ENCODE peak calls at places on chromosomes 16 and 17, in five cellular contexts. X is left cardiac atrium, K is heart left ventricle, T is GM23248, C is AG09309. M is an unnamed sample.

GRCh38 chr17:81228420-81228819 is 5.7 kb upstream of the CEP131 start:
- DNase-seq in X (no peak), K (no peak), T (no peak), C (no peak), M (no peak)

GRCh38 chr17:16465861-16466338 is 26.1 kb downstream of the LRRC75A start:
- DNase-seq in X (peak), K (no peak), T (no peak), C (no peak), M (no peak)

GRCh38 chr17:61363601-61364462 is 35.8 kb upstream of the TBX2 start:
- DNase-seq in X (no peak), K (no peak), T (no peak), C (no peak), M (no peak)

GRCh38 chr16:2866422-2866821 is 8.5 kb upstream of the PRSS22 start:
- DNase-seq in X (no peak), K (no peak), T (no peak), C (no peak), M (no peak)

GRCh38 chr17:81837641-81838040 is 2.8 kb upstream of the PPP1R27 start:
- DNase-seq in X (no peak), K (no peak), T (peak), C (no peak), M (no peak)

GRCh38 chr16:5965321-5965720 is 867.7 kb upstream of the EEF2KMT start:
- DNase-seq in X (no peak), K (no peak), T (no peak), C (no peak), M (no peak)

GRCh38 chr16:79449067-79449466 is 151.5 kb downstream of the MAF start:
- DNase-seq in X (no peak), K (no peak), T (no peak), C (no peak), M (no peak)

GRCh38 chr17:383771-384621 is 31.4 kb upstream of the RPH3AL start:
- DNase-seq in X (no peak), K (no peak), T (no peak), C (no peak), M (no peak)

GRCh38 chr16:89720520-89720858 is 209 bp downstream of the VPS9D1 start:
- DNase-seq in X (peak), K (peak), T (peak), C (no peak), M (no peak)

GRCh38 chr17:48577946-48578615 is at the start of gene HOXB4:
- DNase-seq in X (peak), K (peak), T (peak), C (no peak), M (peak)

GRCh38 chr16:87127766-87128147 is 189.4 kb downstream of the C16orf95 start:
- DNase-seq in X (no peak), K (no peak), T (no peak), C (no peak), M (no peak)

GRCh38 chr17:62876664-62877411 is 68.7 kb upstream of the MARCHF10 start:
- DNase-seq in X (no peak), K (no peak), T (peak), C (no peak), M (peak)

GRCh38 chr16:1647904-1648303 is 30.2 kb upstream of the JPT2 start:
- DNase-seq in X (no peak), K (no peak), T (no peak), C (no peak), M (no peak)

GRCh38 chr17:59056857-59057256 is 49.8 kb downstream of the TRIM37 start:
- DNase-seq in X (no peak), K (no peak), T (no peak), C (no peak), M (no peak)

GRCh38 chr17:70171159-70171558 is 1.8 kb downstream of the KCNJ2 start:
- DNase-seq in X (no peak), K (no peak), T (no peak), C (no peak), M (peak)

GRCh38 chr17:41492351-41492750 is 2.6 kb upstream of the KRT36 start:
- DNase-seq in X (no peak), K (no peak), T (no peak), C (no peak), M (no peak)

GRCh38 chr17:57463103-57463885 is 207.0 kb downstream of the MSI2 start:
- DNase-seq in X (no peak), K (no peak), T (peak), C (no peak), M (peak)

GRCh38 chr16:72856797-72857196 is 191.1 kb downstream of the ZFHX3 start:
- DNase-seq in X (no peak), K (no peak), T (peak), C (no peak), M (peak)

GRCh38 chr17:17740627-17741237 is 59.5 kb downstream of the RAI1 start:
- DNase-seq in X (no peak), K (no peak), T (no peak), C (no peak), M (peak)

GRCh38 chr17:38777641-38778250 is 21.6 kb downstream of the PIP4K2B start:
- DNase-seq in X (no peak), K (no peak), T (peak), C (no peak), M (no peak)

GRCh38 chr16:69049146-69049545 is 56.3 kb upstream of the HAS3 start:
- DNase-seq in X (no peak), K (no peak), T (peak), C (no peak), M (peak)

GRCh38 chr16:86496929-86497381 is 13.4 kb upstream of the FOXF1 start:
- DNase-seq in X (no peak), K (no peak), T (no peak), C (no peak), M (no peak)

GRCh38 chr17:5019475-5019956 is 15.7 kb downstream of the SLC52A1 start:
- DNase-seq in X (no peak), K (no peak), T (peak), C (no peak), M (no peak)

GRCh38 chr17:7842950-7843535 is 9.0 kb downstream of the KDM6B start:
- DNase-seq in X (peak), K (peak), T (peak), C (no peak), M (no peak)

GRCh38 chr17:82019905-82020873 is 2.5 kb downstream of the CENPX start:
- DNase-seq in X (peak), K (peak), T (peak), C (no peak), M (peak)

GRCh38 chr17:81364278-81365147 is 30.7 kb upstream of the BAHCC1 start:
- DNase-seq in X (no peak), K (no peak), T (no peak), C (no peak), M (no peak)

GRCh38 chr17:50903604-50904521 is 37.7 kb upstream of the TOB1 start:
- DNase-seq in X (no peak), K (no peak), T (peak), C (no peak), M (no peak)

GRCh38 chr17:45143101-45143670 is 5.1 kb upstream of the HEXIM1 start:
- DNase-seq in X (no peak), K (no peak), T (peak), C (no peak), M (no peak)

GRCh38 chr17:7249830-7250229 is 1.7 kb downstream of the CTDNEP1 start:
- DNase-seq in X (no peak), K (no peak), T (no peak), C (no peak), M (no peak)

GRCh38 chr17:35612924-35613521 is 25.9 kb downstream of the AP2B1 start:
- DNase-seq in X (peak), K (no peak), T (peak), C (no peak), M (peak)

GRCh38 chr17:75845058-75845711 is 981 bp upstream of the UNC13D start:
- DNase-seq in X (peak), K (peak), T (peak), C (no peak), M (peak)

GRCh38 chr16:67992661-67993206 is 6.5 kb downstream of the DPEP2 start:
- DNase-seq in X (no peak), K (no peak), T (no peak), C (no peak), M (no peak)

GRCh38 chr17:55683554-55684315 is 38.9 kb downstream of the TMEM100 start:
- DNase-seq in X (no peak), K (no peak), T (no peak), C (no peak), M (no peak)

GRCh38 chr17:50078430-50078829 is 16.7 kb upstream of the PDK2 start:
- DNase-seq in X (no peak), K (no peak), T (no peak), C (no peak), M (no peak)

GRCh38 chr16:49756971-49757743 is 98.8 kb downstream of the ZNF423 start:
- DNase-seq in X (no peak), K (no peak), T (peak), C (no peak), M (peak)

GRCh38 chr17:79814966-79815835 is 18.3 kb upstream of the CBX8 start:
- DNase-seq in X (peak), K (no peak), T (peak), C (no peak), M (peak)

GRCh38 chr17:78979780-78980623 is at the start of gene LGALS3BP:
- DNase-seq in X (peak), K (peak), T (peak), C (no peak), M (peak)

GRCh38 chr17:3531266-3532101 is 26.1 kb downstream of the TRPV3 start:
- DNase-seq in X (no peak), K (peak), T (no peak), C (no peak), M (no peak)

GRCh38 chr17:82960419-82961271 is 118.8 kb upstream of the METRNL start:
- DNase-seq in X (no peak), K (no peak), T (no peak), C (no peak), M (no peak)

GRCh38 chr16:31505483-31505882 is 2.7 kb downstream of the RUSF1 start:
- DNase-seq in X (no peak), K (no peak), T (no peak), C (no peak), M (no peak)